ENCODE peak calls at places on chromosome 2, in seven cellular contexts. Q is nephron progenitor cell, M is right lobe of liver, N is ovary, I is hepatocyte, O is testis, H is GM12864. J is an unnamed sample.

GRCh38 chr2:210481601-210482124 is 5.1 kb upstream of the LANCL1 start:
- DNase-seq in Q (no peak), M (no peak), N (no peak), I (no peak), O (no peak), H (no peak), J (no peak)

GRCh38 chr2:230068658-230069080 is at the start of gene SLC16A14:
- DNase-seq in Q (peak; percentile 27), M (peak; percentile 53), N (peak; percentile 54), I (peak; percentile 68), O (peak; percentile 54), H (no peak), J (peak; percentile 38)

GRCh38 chr2:237171396-237171795 is 85.7 kb downstream of the COPS8 start:
- DNase-seq in Q (no peak), M (no peak), N (peak; percentile 70), I (peak; percentile 68), O (peak; percentile 57), H (no peak), J (no peak)

GRCh38 chr2:218626369-218626768 is 18.7 kb downstream of the PLCD4 start:
- DNase-seq in Q (no peak), M (no peak), N (no peak), I (no peak), O (no peak), H (no peak), J (no peak)

GRCh38 chr2:190451561-190452176 is 43.5 kb downstream of the MFSD6 start:
- DNase-seq in Q (no peak), M (no peak), N (no peak), I (no peak), O (no peak), H (no peak), J (no peak)

GRCh38 chr2:106269591-106270291 is 75.6 kb upstream of the UXS1 start:
- DNase-seq in Q (no peak), M (peak; percentile 97), N (no peak), I (no peak), O (peak; percentile 61), H (no peak), J (peak; percentile 55)

GRCh38 chr2:108594982-108595464 is 60.8 kb downstream of the LIMS1 start:
- DNase-seq in Q (no peak), M (no peak), N (no peak), I (no peak), O (no peak), H (no peak), J (no peak)

GRCh38 chr2:29196792-29197788 is 81.9 kb downstream of the CLIP4 start:
- DNase-seq in Q (peak; percentile 82), M (peak; percentile 74), N (peak; percentile 73), I (peak; percentile 84), O (peak; percentile 79), H (peak; percentile 33), J (peak; percentile 78)

GRCh38 chr2:98764499-98764898 is 33.6 kb upstream of the MGAT4A start:
- DNase-seq in Q (no peak), M (no peak), N (no peak), I (no peak), O (no peak), H (no peak), J (no peak)

GRCh38 chr2:239000500-239001073 is 152.7 kb downstream of the TWIST2 start:
- DNase-seq in Q (no peak), M (no peak), N (no peak), I (no peak), O (no peak), H (no peak), J (no peak)

GRCh38 chr2:239792649-239793010 is 232.5 kb downstream of the NDUFA10 start:
- DNase-seq in Q (no peak), M (peak; percentile 30), N (no peak), I (no peak), O (no peak), H (no peak), J (no peak)

GRCh38 chr2:108316194-108316880 is 27.6 kb downstream of the SULT1C2 start:
- DNase-seq in Q (peak; percentile 45), M (no peak), N (no peak), I (peak; percentile 40), O (peak; percentile 34), H (no peak), J (no peak)

GRCh38 chr2:69652206-69652605 is 8.7 kb upstream of the AAK1 start:
- DNase-seq in Q (no peak), M (no peak), N (no peak), I (peak; percentile 21), O (no peak), H (no peak), J (no peak)

GRCh38 chr2:115427436-115427835 is 985.0 kb downstream of the DPP10 start:
- DNase-seq in Q (no peak), M (no peak), N (no peak), I (no peak), O (no peak), H (no peak), J (no peak)

GRCh38 chr2:94861308-94862152 is 9.7 kb upstream of the TEKT4 start:
- DNase-seq in Q (peak; percentile 64), M (peak; percentile 38), N (no peak), I (no peak), O (peak; percentile 22), H (no peak), J (no peak)

GRCh38 chr2:217215877-217216276 is 356.0 kb upstream of the TNP1 start:
- DNase-seq in Q (peak; percentile 22), M (no peak), N (no peak), I (no peak), O (no peak), H (no peak), J (no peak)

GRCh38 chr2:201642579-201643215 is 606 bp downstream of the TMEM237 start:
- DNase-seq in Q (peak; percentile 92), M (peak; percentile 82), N (peak; percentile 85), I (peak; percentile 92), O (peak; percentile 88), H (peak; percentile 22), J (peak; percentile 91)

GRCh38 chr2:201642086-201642578 is 1.2 kb downstream of the TMEM237 start:
- DNase-seq in Q (no peak), M (no peak), N (no peak), I (no peak), O (no peak), H (no peak), J (no peak)

GRCh38 chr2:201644001-201644400 is 698 bp upstream of the TMEM237 start:
- DNase-seq in Q (no peak), M (no peak), N (peak; percentile 71), I (no peak), O (peak; percentile 34), H (no peak), J (no peak)

GRCh38 chr2:201639205-201639604 is 4.1 kb downstream of the TMEM237 start:
- DNase-seq in Q (no peak), M (no peak), N (no peak), I (no peak), O (no peak), H (no peak), J (no peak)

DNA sequence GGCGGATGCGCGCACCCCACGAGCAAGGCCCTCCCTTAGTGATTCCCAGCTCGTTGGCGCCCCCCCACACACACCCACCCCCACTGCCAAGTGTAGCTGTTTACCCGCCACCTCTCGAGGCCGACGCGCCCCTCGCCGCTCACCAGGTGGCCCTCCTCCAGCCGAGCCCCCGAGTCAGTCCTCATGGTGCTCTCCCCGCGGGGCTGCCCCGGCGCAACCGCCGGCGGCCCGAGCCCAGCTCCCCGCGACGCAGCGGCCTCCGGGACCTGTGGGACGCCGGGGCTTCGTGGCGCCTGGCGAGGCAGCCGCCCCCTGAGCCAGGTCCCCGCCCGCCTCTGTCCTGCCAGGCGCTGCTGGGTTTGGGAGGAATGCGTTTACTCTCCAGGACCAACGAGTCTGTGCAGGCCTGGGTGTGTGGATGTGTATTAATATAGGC is at the start of gene TMEM237:
- DNase-seq in Q (peak; percentile 65), M (peak; percentile 57), N (peak; percentile 75), I (peak; percentile 68), O (peak; percentile 61), H (no peak), J (peak; percentile 80)
- TF ChIP-seq CTCF in Q (no peak), M (no peak), N (no peak), I (no peak), O (no peak), H (no peak), J (no peak)

DNA sequence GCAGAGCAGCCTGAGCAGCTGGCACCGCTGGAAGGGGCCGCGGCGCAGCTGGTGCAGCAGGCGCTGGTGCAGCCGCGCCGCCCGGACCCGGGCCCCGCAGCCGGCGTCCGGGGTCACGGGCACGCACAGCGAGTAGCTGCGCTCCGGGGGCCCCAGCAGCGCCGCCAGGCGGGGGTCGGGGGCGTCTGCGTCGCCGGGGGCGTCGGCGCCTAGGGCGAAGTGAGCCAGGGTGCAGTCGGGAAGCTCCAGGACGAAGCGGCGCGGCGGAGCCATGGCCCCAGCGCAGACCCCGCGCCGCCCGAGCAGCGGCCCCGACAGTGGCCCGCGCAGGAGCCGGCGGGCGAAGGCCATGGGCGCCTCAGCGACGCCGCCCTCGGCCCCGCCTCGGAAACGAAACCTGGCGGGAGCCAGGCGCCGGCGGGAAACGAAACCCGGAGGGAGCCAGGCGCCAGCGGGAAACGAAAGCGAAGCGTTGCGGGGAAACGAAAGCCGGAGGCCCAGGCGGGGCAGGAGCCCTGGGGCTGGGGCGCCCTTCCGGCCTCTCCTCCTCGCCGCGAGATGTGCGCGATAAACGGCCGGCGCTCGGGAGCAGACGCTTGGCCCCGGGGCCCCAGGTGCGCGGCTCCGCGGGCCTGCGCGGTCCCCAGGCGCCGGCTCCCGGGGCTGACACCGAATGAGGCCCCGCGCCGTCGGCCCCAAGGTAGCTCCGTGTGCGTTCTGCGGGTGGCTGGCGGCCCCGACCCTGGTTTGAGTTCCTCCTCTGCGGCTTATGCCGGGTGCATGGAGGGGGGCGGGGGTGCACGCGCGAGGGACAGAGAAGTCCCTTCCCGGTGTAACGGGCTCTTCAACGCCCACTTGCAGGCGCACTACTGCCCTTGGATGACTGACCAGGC is at the start of gene CMPK2:
- DNase-seq in Q (peak; percentile 72), M (peak; percentile 82), N (peak; percentile 62), I (peak; percentile 79), O (peak; percentile 51), H (no peak), J (peak; percentile 89)
- TF ChIP-seq CTCF in Q (no peak), M (peak; percentile 16), N (no peak), I (no peak), O (no peak), H (peak; percentile 30), J (peak; percentile 28)

DNA sequence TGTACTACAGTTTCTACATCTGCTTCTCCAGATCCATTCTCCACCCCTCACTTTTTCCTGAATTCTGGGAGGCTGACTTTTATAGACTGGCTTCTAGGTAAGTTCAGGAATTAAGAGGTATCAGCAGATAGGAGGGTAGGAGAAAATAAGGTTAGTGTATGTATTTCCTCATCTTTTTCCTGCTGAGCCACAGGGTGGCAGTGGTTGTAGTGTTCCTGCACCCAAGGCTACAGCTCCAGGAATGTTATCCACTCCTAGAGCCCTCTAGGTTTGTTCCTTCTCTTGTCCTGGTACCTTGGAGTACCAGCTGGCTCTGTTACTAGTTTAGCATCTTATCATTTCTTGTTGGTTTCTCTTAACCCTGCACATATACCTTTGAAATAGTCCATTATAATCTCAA is 40.7 kb upstream of the C2orf66 start:
- DNase-seq in Q (no peak), M (no peak), N (no peak), I (peak; percentile 13), O (peak; percentile 43), H (no peak), J (no peak)
- TF ChIP-seq CTCF in Q (no peak), M (peak; percentile 42), N (no peak), I (peak; percentile 29), O (no peak), H (peak; percentile 19), J (no peak)

DNA sequence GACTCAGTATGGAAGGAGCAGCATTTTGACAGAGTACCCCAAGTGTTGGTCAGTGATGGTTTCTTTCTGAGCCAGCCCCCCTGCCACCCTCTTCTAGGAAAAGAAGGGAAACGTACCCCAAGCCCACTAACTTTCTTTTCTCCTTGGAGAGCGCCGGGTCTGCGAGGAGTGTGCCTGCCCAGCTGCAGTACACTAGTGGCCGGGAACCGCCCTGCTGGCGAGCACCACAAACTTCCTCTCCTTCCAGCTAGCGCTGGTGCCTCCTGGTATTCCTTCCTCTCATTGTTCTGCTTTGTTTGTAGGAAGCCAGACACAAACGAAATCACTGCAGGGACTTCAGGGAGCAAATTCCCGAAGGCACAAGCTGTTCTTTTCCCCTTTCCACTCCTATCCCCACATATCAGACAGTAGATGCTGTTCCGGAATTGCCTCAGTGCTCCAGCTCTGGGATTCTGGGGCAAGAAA is 1.8 kb downstream of the CCDC85A start:
- DNase-seq in Q (peak; percentile 36), M (peak; percentile 45), N (no peak), I (peak; percentile 39), O (peak; percentile 40), H (no peak), J (no peak)
- TF ChIP-seq CTCF in Q (no peak), M (no peak), N (no peak), I (peak; percentile 6), O (peak; percentile 17), H (no peak), J (no peak)